ENCODE peak calls at places on chromosomes 16 and 17, in eight cellular contexts. One of them, this sample, is unnamed.
A peak's percentile ranks its signal among the peaks of the same experiment; 100 is the strongest.

GRCh38 chr17:62038248-62038647 is 26.8 kb downstream of the MED13 start:
- DNase-seq in HFFc6: no peak
- DNase-seq in mesothelial cell of epicardium: no peak
- DNase-seq in ELR: no peak
- DNase-seq in NCI-H2081: no peak
- DNase-seq in activated T-cell treated with anti-CD3 and anti-CD28 coated beads, Interleukin-2, amount 50 U/mL, for 4 hours: no peak
- DNase-seq in amniotic stem cell: no peak
- DNase-seq in NCI-H1092 treated with DMSO at 0.1 percent for 48 hours: no peak
- DNase-seq in this sample: no peak

GRCh38 chr17:20084621-20085282 is 75.6 kb downstream of the SPECC1 start:
- DNase-seq in NCI-H2081: no peak
- DNase-seq in ELR: no peak
- DNase-seq in amniotic stem cell: no peak
- DNase-seq in mesothelial cell of epicardium: no peak
- DNase-seq in HFFc6: no peak
- DNase-seq in NCI-H1092 treated with DMSO at 0.1 percent for 48 hours: no peak
- DNase-seq in activated T-cell treated with anti-CD3 and anti-CD28 coated beads, Interleukin-2, amount 50 U/mL, for 4 hours: no peak
- DNase-seq in this sample: no peak

GRCh38 chr17:76199466-76199865 is 40.8 kb downstream of the RNF157 start:
- DNase-seq in mesothelial cell of epicardium: no peak
- DNase-seq in activated T-cell treated with anti-CD3 and anti-CD28 coated beads, Interleukin-2, amount 50 U/mL, for 4 hours: peak; percentile 61
- DNase-seq in ELR: no peak
- DNase-seq in HFFc6: no peak
- DNase-seq in amniotic stem cell: no peak
- DNase-seq in NCI-H2081: no peak
- DNase-seq in NCI-H1092 treated with DMSO at 0.1 percent for 48 hours: no peak
- DNase-seq in this sample: no peak

GRCh38 chr17:17236295-17237025 is 508 bp downstream of the FLCN start:
- DNase-seq in mesothelial cell of epicardium: no peak
- DNase-seq in amniotic stem cell: peak; percentile 8
- DNase-seq in NCI-H1092 treated with DMSO at 0.1 percent for 48 hours: peak; percentile 7
- DNase-seq in activated T-cell treated with anti-CD3 and anti-CD28 coated beads, Interleukin-2, amount 50 U/mL, for 4 hours: no peak
- DNase-seq in HFFc6: peak; percentile 64
- DNase-seq in NCI-H2081: no peak
- DNase-seq in ELR: peak; percentile 67
- DNase-seq in this sample: no peak

GRCh38 chr16:228151-228855 is 946 bp downstream of the LUC7L start:
- DNase-seq in mesothelial cell of epicardium: no peak
- DNase-seq in amniotic stem cell: no peak
- DNase-seq in HFFc6: no peak
- DNase-seq in activated T-cell treated with anti-CD3 and anti-CD28 coated beads, Interleukin-2, amount 50 U/mL, for 4 hours: no peak
- DNase-seq in NCI-H2081: no peak
- DNase-seq in NCI-H1092 treated with DMSO at 0.1 percent for 48 hours: peak; percentile 64
- DNase-seq in ELR: peak; percentile 17
- DNase-seq in this sample: no peak

GRCh38 chr16:2436110-2436509 is 6.9 kb downstream of the CCNF start:
- DNase-seq in amniotic stem cell: no peak
- DNase-seq in NCI-H1092 treated with DMSO at 0.1 percent for 48 hours: no peak
- DNase-seq in NCI-H2081: no peak
- DNase-seq in HFFc6: no peak
- DNase-seq in activated T-cell treated with anti-CD3 and anti-CD28 coated beads, Interleukin-2, amount 50 U/mL, for 4 hours: no peak
- DNase-seq in mesothelial cell of epicardium: no peak
- DNase-seq in ELR: no peak
- DNase-seq in this sample: no peak

GRCh38 chr16:27428035-27428785 is 26.2 kb downstream of the IL21R start:
- DNase-seq in HFFc6: no peak
- DNase-seq in ELR: no peak
- DNase-seq in NCI-H1092 treated with DMSO at 0.1 percent for 48 hours: no peak
- DNase-seq in activated T-cell treated with anti-CD3 and anti-CD28 coated beads, Interleukin-2, amount 50 U/mL, for 4 hours: peak; percentile 3
- DNase-seq in NCI-H2081: no peak
- DNase-seq in amniotic stem cell: no peak
- DNase-seq in mesothelial cell of epicardium: no peak
- DNase-seq in this sample: no peak

GRCh38 chr17:56305017-56305416 is 151.7 kb downstream of the ANKFN1 start:
- DNase-seq in NCI-H1092 treated with DMSO at 0.1 percent for 48 hours: no peak
- DNase-seq in NCI-H2081: no peak
- DNase-seq in HFFc6: no peak
- DNase-seq in mesothelial cell of epicardium: no peak
- DNase-seq in amniotic stem cell: no peak
- DNase-seq in ELR: peak; percentile 34
- DNase-seq in activated T-cell treated with anti-CD3 and anti-CD28 coated beads, Interleukin-2, amount 50 U/mL, for 4 hours: no peak
- DNase-seq in this sample: no peak

GRCh38 chr16:68992521-68992920 is 112.9 kb upstream of the HAS3 start:
- DNase-seq in NCI-H2081: no peak
- DNase-seq in amniotic stem cell: peak; percentile 21
- DNase-seq in NCI-H1092 treated with DMSO at 0.1 percent for 48 hours: no peak
- DNase-seq in mesothelial cell of epicardium: no peak
- DNase-seq in ELR: peak; percentile 89
- DNase-seq in HFFc6: peak; percentile 64
- DNase-seq in activated T-cell treated with anti-CD3 and anti-CD28 coated beads, Interleukin-2, amount 50 U/mL, for 4 hours: no peak
- DNase-seq in this sample: no peak

GRCh38 chr16:83899272-83899897 is 470 bp downstream of the MLYCD start:
- DNase-seq in activated T-cell treated with anti-CD3 and anti-CD28 coated beads, Interleukin-2, amount 50 U/mL, for 4 hours: peak; percentile 53
- DNase-seq in NCI-H2081: peak; percentile 12
- DNase-seq in mesothelial cell of epicardium: no peak
- DNase-seq in NCI-H1092 treated with DMSO at 0.1 percent for 48 hours: peak; percentile 33
- DNase-seq in ELR: peak; percentile 60
- DNase-seq in amniotic stem cell: no peak
- DNase-seq in HFFc6: peak; percentile 41
- DNase-seq in this sample: no peak

GRCh38 chr17:3963214-3964201 is 729 bp downstream of the ATP2A3 start:
- DNase-seq in HFFc6: no peak
- DNase-seq in NCI-H1092 treated with DMSO at 0.1 percent for 48 hours: no peak
- DNase-seq in ELR: no peak
- DNase-seq in amniotic stem cell: no peak
- DNase-seq in mesothelial cell of epicardium: no peak
- DNase-seq in NCI-H2081: no peak
- DNase-seq in activated T-cell treated with anti-CD3 and anti-CD28 coated beads, Interleukin-2, amount 50 U/mL, for 4 hours: peak; percentile 52
- DNase-seq in this sample: no peak

GRCh38 chr17:50908860-50909764 is 43.0 kb upstream of the TOB1 start:
- DNase-seq in NCI-H2081: peak; percentile 47
- DNase-seq in ELR: no peak
- DNase-seq in NCI-H1092 treated with DMSO at 0.1 percent for 48 hours: no peak
- DNase-seq in mesothelial cell of epicardium: no peak
- DNase-seq in activated T-cell treated with anti-CD3 and anti-CD28 coated beads, Interleukin-2, amount 50 U/mL, for 4 hours: peak; percentile 29
- DNase-seq in HFFc6: no peak
- DNase-seq in amniotic stem cell: no peak
- DNase-seq in this sample: no peak

GRCh38 chr17:15470536-15470935 is 3.1 kb upstream of the CDRT4 start:
- DNase-seq in HFFc6: no peak
- DNase-seq in activated T-cell treated with anti-CD3 and anti-CD28 coated beads, Interleukin-2, amount 50 U/mL, for 4 hours: no peak
- DNase-seq in amniotic stem cell: no peak
- DNase-seq in mesothelial cell of epicardium: no peak
- DNase-seq in ELR: no peak
- DNase-seq in NCI-H2081: no peak
- DNase-seq in NCI-H1092 treated with DMSO at 0.1 percent for 48 hours: no peak
- DNase-seq in this sample: no peak

GRCh38 chr16:66154801-66155200 is 211.7 kb upstream of the CDH5 start:
- DNase-seq in NCI-H1092 treated with DMSO at 0.1 percent for 48 hours: no peak
- DNase-seq in amniotic stem cell: peak; percentile 8
- DNase-seq in mesothelial cell of epicardium: no peak
- DNase-seq in HFFc6: no peak
- DNase-seq in NCI-H2081: no peak
- DNase-seq in ELR: no peak
- DNase-seq in activated T-cell treated with anti-CD3 and anti-CD28 coated beads, Interleukin-2, amount 50 U/mL, for 4 hours: no peak
- DNase-seq in this sample: no peak

GRCh38 chr17:12288007-12288406 is 267.3 kb downstream of the MAP2K4 start:
- DNase-seq in HFFc6: no peak
- DNase-seq in ELR: no peak
- DNase-seq in amniotic stem cell: no peak
- DNase-seq in activated T-cell treated with anti-CD3 and anti-CD28 coated beads, Interleukin-2, amount 50 U/mL, for 4 hours: no peak
- DNase-seq in NCI-H1092 treated with DMSO at 0.1 percent for 48 hours: no peak
- DNase-seq in NCI-H2081: no peak
- DNase-seq in mesothelial cell of epicardium: no peak
- DNase-seq in this sample: no peak

GRCh38 chr16:89658221-89658879 is 714 bp downstream of the SPATA33 start:
- DNase-seq in amniotic stem cell: no peak
- DNase-seq in ELR: peak; percentile 50
- DNase-seq in activated T-cell treated with anti-CD3 and anti-CD28 coated beads, Interleukin-2, amount 50 U/mL, for 4 hours: no peak
- DNase-seq in NCI-H1092 treated with DMSO at 0.1 percent for 48 hours: peak; percentile 56
- DNase-seq in NCI-H2081: peak; percentile 15
- DNase-seq in mesothelial cell of epicardium: no peak
- DNase-seq in HFFc6: no peak
- DNase-seq in this sample: no peak

GRCh38 chr17:61833536-61834203 is 29.7 kb downstream of the BRIP1 start:
- DNase-seq in mesothelial cell of epicardium: no peak
- DNase-seq in ELR: peak; percentile 97
- DNase-seq in amniotic stem cell: no peak
- DNase-seq in activated T-cell treated with anti-CD3 and anti-CD28 coated beads, Interleukin-2, amount 50 U/mL, for 4 hours: no peak
- DNase-seq in NCI-H1092 treated with DMSO at 0.1 percent for 48 hours: no peak
- DNase-seq in NCI-H2081: no peak
- DNase-seq in HFFc6: peak; percentile 84
- DNase-seq in this sample: no peak

GRCh38 chr16:67207857-67208524 is 9.1 kb downstream of the ELMO3 start:
- DNase-seq in activated T-cell treated with anti-CD3 and anti-CD28 coated beads, Interleukin-2, amount 50 U/mL, for 4 hours: no peak
- DNase-seq in mesothelial cell of epicardium: no peak
- DNase-seq in NCI-H2081: no peak
- DNase-seq in NCI-H1092 treated with DMSO at 0.1 percent for 48 hours: no peak
- DNase-seq in ELR: peak; percentile 84
- DNase-seq in amniotic stem cell: no peak
- DNase-seq in HFFc6: peak; percentile 74
- DNase-seq in this sample: no peak

GRCh38 chr16:84294196-84295142 is at the start of gene WFDC1:
- DNase-seq in ELR: peak; percentile 27
- DNase-seq in NCI-H1092 treated with DMSO at 0.1 percent for 48 hours: no peak
- DNase-seq in amniotic stem cell: no peak
- DNase-seq in activated T-cell treated with anti-CD3 and anti-CD28 coated beads, Interleukin-2, amount 50 U/mL, for 4 hours: no peak
- DNase-seq in mesothelial cell of epicardium: no peak
- DNase-seq in HFFc6: no peak
- DNase-seq in NCI-H2081: no peak
- DNase-seq in this sample: no peak

GRCh38 chr17:20241855-20242254 is 225.5 kb downstream of the LGALS9B start:
- DNase-seq in activated T-cell treated with anti-CD3 and anti-CD28 coated beads, Interleukin-2, amount 50 U/mL, for 4 hours: no peak
- DNase-seq in mesothelial cell of epicardium: no peak
- DNase-seq in amniotic stem cell: no peak
- DNase-seq in HFFc6: no peak
- DNase-seq in NCI-H2081: no peak
- DNase-seq in NCI-H1092 treated with DMSO at 0.1 percent for 48 hours: no peak
- DNase-seq in ELR: no peak
- DNase-seq in this sample: no peak

GRCh38 chr16:30957456-30958163 is at the start of gene SETD1A:
- DNase-seq in NCI-H2081: peak; percentile 87
- DNase-seq in ELR: peak; percentile 98
- DNase-seq in amniotic stem cell: peak; percentile 93
- DNase-seq in activated T-cell treated with anti-CD3 and anti-CD28 coated beads, Interleukin-2, amount 50 U/mL, for 4 hours: peak; percentile 96
- DNase-seq in NCI-H1092 treated with DMSO at 0.1 percent for 48 hours: peak; percentile 88
- DNase-seq in HFFc6: peak; percentile 96
- DNase-seq in mesothelial cell of epicardium: peak; percentile 97
- DNase-seq in this sample: peak; percentile 82

GRCh38 chr16:35750701-35751104 is 2291.3 kb downstream of the TP53TG3F start:
- DNase-seq in amniotic stem cell: no peak
- DNase-seq in HFFc6: no peak
- DNase-seq in mesothelial cell of epicardium: no peak
- DNase-seq in ELR: no peak
- DNase-seq in activated T-cell treated with anti-CD3 and anti-CD28 coated beads, Interleukin-2, amount 50 U/mL, for 4 hours: no peak
- DNase-seq in NCI-H1092 treated with DMSO at 0.1 percent for 48 hours: no peak
- DNase-seq in NCI-H2081: no peak
- DNase-seq in this sample: no peak

GRCh38 chr16:50103764-50104163 is 38.0 kb downstream of the HEATR3 start:
- DNase-seq in HFFc6: peak; percentile 49
- DNase-seq in NCI-H1092 treated with DMSO at 0.1 percent for 48 hours: no peak
- DNase-seq in amniotic stem cell: no peak
- DNase-seq in NCI-H2081: no peak
- DNase-seq in mesothelial cell of epicardium: no peak
- DNase-seq in ELR: peak; percentile 55
- DNase-seq in activated T-cell treated with anti-CD3 and anti-CD28 coated beads, Interleukin-2, amount 50 U/mL, for 4 hours: no peak
- DNase-seq in this sample: no peak

GRCh38 chr17:49495842-49496182 is 719 bp downstream of the NGFR start:
- DNase-seq in NCI-H1092 treated with DMSO at 0.1 percent for 48 hours: no peak
- DNase-seq in amniotic stem cell: no peak
- DNase-seq in activated T-cell treated with anti-CD3 and anti-CD28 coated beads, Interleukin-2, amount 50 U/mL, for 4 hours: no peak
- DNase-seq in mesothelial cell of epicardium: no peak
- DNase-seq in NCI-H2081: no peak
- DNase-seq in HFFc6: no peak
- DNase-seq in ELR: no peak
- DNase-seq in this sample: no peak

GRCh38 chr16:48014349-48015135 is 141.3 kb downstream of the ABCC12 start:
- DNase-seq in NCI-H1092 treated with DMSO at 0.1 percent for 48 hours: no peak
- DNase-seq in ELR: peak; percentile 76
- DNase-seq in HFFc6: peak; percentile 34
- DNase-seq in NCI-H2081: no peak
- DNase-seq in activated T-cell treated with anti-CD3 and anti-CD28 coated beads, Interleukin-2, amount 50 U/mL, for 4 hours: no peak
- DNase-seq in mesothelial cell of epicardium: no peak
- DNase-seq in amniotic stem cell: no peak
- DNase-seq in this sample: no peak